ENCODE peak calls at places on chromosomes 11 and 22, in four cellular contexts. B is mucosa of descending colon, N is nephron progenitor cell, W is H1. F is an unnamed sample.

GRCh38 chr22:39311592-39312400 is 7.6 kb downstream of the RPL3 start:
- DNase-seq in B (peak), N (no peak), W (peak), F (peak)

GRCh38 chr11:19728436-19728835 is 15.8 kb downstream of the NAV2 start:
- DNase-seq in B (no peak), N (no peak), W (no peak), F (no peak)

GRCh38 chr11:19625438-19625837 is 87.2 kb upstream of the NAV2 start:
- DNase-seq in B (no peak), N (no peak), W (no peak), F (no peak)

GRCh38 chr22:36180038-36180880 is 19.7 kb upstream of the APOL3 start:
- DNase-seq in B (peak), N (peak), W (peak), F (peak)

GRCh38 chr11:65426839-65427690 is 4.5 kb downstream of the NEAT1 start:
- DNase-seq in B (no peak), N (no peak), W (no peak), F (peak)

GRCh38 chr22:45473626-45474237 is 29.0 kb upstream of the FBLN1 start:
- DNase-seq in B (no peak), N (no peak), W (no peak), F (peak)

GRCh38 chr22:28674121-28674563 is 5.5 kb downstream of the TTC28 start:
- DNase-seq in B (no peak), N (no peak), W (no peak), F (no peak)

GRCh38 chr11:14065153-14065552 is 102.6 kb downstream of the SPON1 start:
- DNase-seq in B (no peak), N (no peak), W (no peak), F (no peak)

GRCh38 chr11:123773026-123773425 is 18.7 kb upstream of the OR6X1 start:
- DNase-seq in B (no peak), N (no peak), W (no peak), F (no peak)

GRCh38 chr11:61955031-61955415 is 4.9 kb downstream of the BEST1 start:
- DNase-seq in B (peak), N (peak), W (no peak), F (peak)

GRCh38 chr11:57155400-57155799 is 26.4 kb upstream of the LRRC55 start:
- DNase-seq in B (no peak), N (no peak), W (no peak), F (no peak)

GRCh38 chr22:49237279-49237678 is 590.4 kb downstream of the BRD1 start:
- DNase-seq in B (no peak), N (no peak), W (peak), F (no peak)

GRCh38 chr11:112612283-112612849 is 348.9 kb upstream of the NCAM1 start:
- DNase-seq in B (no peak), N (peak), W (no peak), F (peak)

GRCh38 chr11:65471410-65471762 is 27.5 kb upstream of the MALAT1 start:
- DNase-seq in B (peak), N (no peak), W (peak), F (peak)

GRCh38 chr11:91700854-91701253 is 523.8 kb upstream of the FAT3 start:
- DNase-seq in B (no peak), N (no peak), W (no peak), F (no peak)

GRCh38 chr22:27422442-27422841 is 379.1 kb downstream of the MN1 start:
- DNase-seq in B (no peak), N (no peak), W (no peak), F (no peak)

GRCh38 chr11:129251067-129251466 is 58.9 kb upstream of the ARHGAP32 start:
- DNase-seq in B (no peak), N (no peak), W (no peak), F (no peak)